ENCODE peak calls at places on chromosomes 12 and 14, in five cellular contexts. C is activated CD4-positive, alpha-beta T cell treated with anti-CD3 and anti-CD28 coated beads, Interleukin-2, amount 50 U/mL, for 48 hours; G is astrocyte of the spinal cord; A is AG10803; L is germinal center. Z is an unnamed sample.

GRCh38 chr14:88013750-88014349 is 8.9 kb downstream of the GPR65 start:
- DNase-seq in C (peak; percentile 39), L (peak; percentile 44), A (peak; percentile 74), G (peak; percentile 68), Z (no peak)

GRCh38 chr12:128844031-128844635 is 9.1 kb upstream of the GLT1D1 start:
- DNase-seq in A (no peak), C (no peak), G (no peak), L (peak; percentile 36), Z (peak; percentile 27)

GRCh38 chr12:116060765-116061164 is 216.7 kb downstream of the MED13L start:
- DNase-seq in C (no peak), L (peak; percentile 53), A (no peak), G (no peak), Z (no peak)

GRCh38 chr12:5273709-5274108 is 158.2 kb upstream of the NTF3 start:
- DNase-seq in C (no peak), A (no peak), G (no peak), L (no peak), Z (no peak)

GRCh38 chr12:46159239-46159901 is 109.5 kb downstream of the SLC38A1 start:
- DNase-seq in C (no peak), G (no peak), A (no peak), L (no peak), Z (no peak)

GRCh38 chr12:51441583-51441982 is 17.0 kb downstream of the SLC4A8 start:
- DNase-seq in L (no peak), C (peak; percentile 5), G (peak; percentile 80), A (peak; percentile 67), Z (no peak)

GRCh38 chr12:39613525-39613924 is 6.1 kb downstream of the ABCD2 start:
- DNase-seq in C (no peak), L (no peak), A (no peak), G (no peak), Z (no peak)

GRCh38 chr12:11906284-11906935 is 164.3 kb upstream of the BCL2L14 start:
- DNase-seq in G (peak; percentile 64), C (no peak), L (no peak), A (peak; percentile 89), Z (no peak)

GRCh38 chr12:106415134-106415533 is 57.6 kb downstream of the POLR3B start:
- DNase-seq in G (peak; percentile 12), A (peak; percentile 46), C (no peak), L (no peak), Z (no peak)

Z was measured in activated naive CD8-positive, alpha-beta T cell treated with anti-CD3 and anti-CD28 coated beads, Interleukin-2, amount 50 U/mL, for 24 hours.